ENCODE peak calls at places on chromosomes 2 and 18, in four cellular contexts. F is putamen; I is NCI-H1092; M is stimulated activated CD4-positive, alpha-beta T cell treated with anti-CD3 and anti-CD28 coated beads, Interleukin-12 subunit alpha, Interleukin-12 subunit beta, amount 100 ng/mL, for 24 hours. Q is an unnamed sample.

GRCh38 chr18:76654536-76654935 is 159.5 kb upstream of the ZNF516 start:
- DNase-seq in F (no peak), I (peak), M (no peak), Q (no peak)

GRCh38 chr2:235006461-235006860 is 54.6 kb downstream of the SH3BP4 start:
- DNase-seq in F (no peak), I (no peak), M (no peak), Q (no peak)

GRCh38 chr2:166550923-166551322 is 56.9 kb upstream of the SCN7A start:
- DNase-seq in F (no peak), I (no peak), M (no peak), Q (no peak)

GRCh38 chr2:26442707-26443106 is 35.2 kb downstream of the OTOF start:
- DNase-seq in F (no peak), I (no peak), M (no peak), Q (no peak)

GRCh38 chr18:80124131-80124530 is 15.1 kb downstream of the ADNP2 start:
- DNase-seq in F (no peak), I (no peak), M (no peak), Q (no peak)

GRCh38 chr2:190804182-190804795 is 76.3 kb upstream of the GLS start:
- DNase-seq in F (no peak), I (peak), M (no peak), Q (no peak)

GRCh38 chr2:39099820-39100728 is 20.8 kb downstream of the SOS1 start:
- DNase-seq in F (no peak), I (no peak), M (no peak), Q (no peak)

GRCh38 chr2:232646726-232647125 is 13.3 kb downstream of the EFHD1 start:
- DNase-seq in F (no peak), I (no peak), M (no peak), Q (no peak)

GRCh38 chr2:133044556-133044955 is 374.6 kb upstream of the LYPD1 start:
- DNase-seq in F (no peak), I (no peak), M (no peak), Q (no peak)

GRCh38 chr2:158717366-158718195 is 77.5 kb upstream of the DAPL1 start:
- DNase-seq in F (no peak), I (no peak), M (no peak), Q (no peak)

GRCh38 chr2:98508690-98509054 is 64.0 kb downstream of the INPP4A start:
- DNase-seq in F (no peak), I (no peak), M (peak), Q (no peak)

GRCh38 chr2:54750040-54750439 is 26.6 kb downstream of the EML6 start:
- DNase-seq in F (no peak), I (no peak), M (no peak), Q (no peak)

GRCh38 chr2:1872602-1873183 is 128.4 kb upstream of the PXDN start:
- DNase-seq in F (no peak), I (no peak), M (no peak), Q (no peak)

GRCh38 chr2:196384729-196385128 is 213.4 kb upstream of the STK17B start:
- DNase-seq in F (no peak), I (no peak), M (no peak), Q (no peak)

GRCh38 chr2:47402555-47402804 is 476 bp upstream of the MSH2 start:
- DNase-seq in F (no peak), I (no peak), M (no peak), Q (no peak)

GRCh38 chr18:49898421-49898820 is 85.1 kb upstream of the ACAA2 start:
- DNase-seq in F (peak), I (no peak), M (peak), Q (no peak)

Q was measured in GM04503.